ENCODE peak calls at places on chromosome 2, in ten cellular contexts. N is GM19239; A is hippocampal formation; M is stimulated activated CD8-positive, alpha-beta memory T cell treated with anti-CD3 and anti-CD28 coated beads, Interleukin-4, amount 100 ng/mL, for 4 hours; P is 8988T; Q is HCT116; L is activated CD4-positive, alpha-beta T cell treated with anti-CD3 and anti-CD28 coated beads for 48 hours; O is SHP77; E is stimulated activated CD4-positive, alpha-beta T cell treated with anti-CD3 and anti-CD28 coated beads, Interleukin-1b, Interleukin-23, amount 100 ng/mL, for 4 hours; X is cardiac muscle cell. F is an unnamed sample.

GRCh38 chr2:5497874-5498273 is 194.3 kb upstream of the SOX11 start:
- DNase-seq in L (no peak), M (no peak), A (no peak), N (no peak), Q (no peak), X (no peak), E (no peak), O (no peak), P (no peak), F (no peak)

GRCh38 chr2:66865161-66865560 is 430.2 kb downstream of the MEIS1 start:
- DNase-seq in M (no peak), Q (no peak), E (no peak), N (no peak), P (no peak), L (no peak), A (no peak), O (no peak), X (no peak), F (no peak)

GRCh38 chr2:187580462-187581124 is 26.4 kb upstream of the TFPI start:
- DNase-seq in Q (peak), L (no peak), A (peak), X (peak), E (no peak), O (peak), P (no peak), N (no peak), M (no peak), F (no peak)

GRCh38 chr2:170307052-170307451 is 129.1 kb downstream of the MYO3B start:
- DNase-seq in L (no peak), M (no peak), N (no peak), P (no peak), A (no peak), X (no peak), Q (no peak), O (no peak), E (no peak), F (no peak)

GRCh38 chr2:47653909-47654789 is 128.8 kb upstream of the MSH6 start:
- DNase-seq in P (no peak), Q (no peak), L (no peak), M (no peak), O (peak), A (peak), E (no peak), X (peak), N (no peak), F (no peak)

GRCh38 chr2:36556847-36557246 is 41.1 kb downstream of the FEZ2 start:
- DNase-seq in Q (no peak), A (no peak), X (no peak), E (no peak), N (no peak), O (no peak), P (no peak), M (no peak), L (no peak), F (no peak)

GRCh38 chr2:37454851-37455762 is 110.7 kb downstream of the QPCT start:
- DNase-seq in N (no peak), X (peak), O (no peak), M (no peak), A (no peak), P (no peak), Q (no peak), E (no peak), L (no peak), F (no peak)

GRCh38 chr2:238504181-238504711 is 77.5 kb downstream of the ASB1 start:
- DNase-seq in A (no peak), N (no peak), X (no peak), Q (no peak), M (no peak), L (no peak), O (no peak), P (no peak), E (no peak), F (no peak)

GRCh38 chr2:237434916-237435315 is 21.0 kb upstream of the COL6A3 start:
- DNase-seq in Q (no peak), M (peak), N (no peak), X (peak), A (peak), E (peak), L (peak), P (no peak), O (no peak), F (no peak)

GRCh38 chr2:45780541-45781463 is 129.3 kb downstream of the PRKCE start:
- DNase-seq in A (no peak), E (no peak), X (no peak), M (no peak), N (no peak), L (no peak), O (no peak), Q (no peak), P (no peak), F (no peak)